ENCODE peak calls at places on chromosome 15, in five cellular contexts. P is HTR-8/SVneo; U is left ventricle myocardium superior; O is stimulated activated CD4-positive, alpha-beta T cell treated with anti-CD3 and anti-CD28 coated beads, TNF-alpha, amount 100 ng/mL, for 1 hour; T is fibroblast of villous mesenchyme. A is an unnamed sample.
A peak's percentile ranks its signal among the peaks of the same experiment; 100 is the strongest.

GRCh38 chr15:88759872-88760271 is 43.4 kb upstream of the ACAN start:
- DNase-seq in U (no peak), T (no peak), P (no peak), O (no peak), A (no peak)

GRCh38 chr15:62779041-62779810 is 263.3 kb upstream of the TPM1 start:
- DNase-seq in O (no peak), P (no peak), T (peak; percentile 82), U (peak; percentile 56), A (no peak)

GRCh38 chr15:31377030-31377429 is 50.4 kb downstream of the KLF13 start:
- DNase-seq in P (no peak), T (no peak), O (no peak), U (no peak), A (no peak)

GRCh38 chr15:78051622-78052405 is 25.7 kb downstream of the TBC1D2B start:
- DNase-seq in U (peak; percentile 58), O (no peak), P (no peak), T (peak; percentile 47), A (no peak)

GRCh38 chr15:64334530-64334929 is 21.4 kb downstream of the CSNK1G1 start:
- DNase-seq in O (peak; percentile 3), U (no peak), T (no peak), P (no peak), A (no peak)

GRCh38 chr15:31102374-31103342 is 1.1 kb upstream of the TRPM1 start:
- DNase-seq in O (no peak), U (no peak), P (no peak), T (no peak), A (no peak)

GRCh38 chr15:29920515-29920914 is 98.2 kb upstream of the TJP1 start:
- DNase-seq in U (no peak), T (no peak), P (no peak), O (no peak), A (no peak)

GRCh38 chr15:43939070-43939469 is 112.3 kb downstream of the WDR76 start:
- DNase-seq in P (peak; percentile 33), O (no peak), T (no peak), U (no peak), A (no peak)

GRCh38 chr15:42494998-42495360 is 455 bp upstream of the SNAP23 start:
- DNase-seq in O (no peak), P (peak; percentile 10), T (peak; percentile 84), U (no peak), A (no peak)

GRCh38 chr15:79736435-79737000 is 160.3 kb downstream of the MTHFS start:
- DNase-seq in U (no peak), P (no peak), T (no peak), O (no peak), A (no peak)

GRCh38 chr15:92924216-92924615 is 24.1 kb downstream of the CHD2 start:
- DNase-seq in U (no peak), T (no peak), P (no peak), O (no peak), A (no peak)

GRCh38 chr15:72319985-72320671 is at the start of gene CELF6:
- DNase-seq in P (peak; percentile 90), O (peak; percentile 43), T (peak; percentile 90), U (peak; percentile 80), A (peak; percentile 69)

GRCh38 chr15:49649987-49650386 is 29.1 kb downstream of the DTWD1 start:
- DNase-seq in P (no peak), T (no peak), U (no peak), O (no peak), A (no peak)

GRCh38 chr15:65289261-65289854 is 2.7 kb upstream of the PARP16 start:
- DNase-seq in U (no peak), O (no peak), T (no peak), P (no peak), A (no peak)

GRCh38 chr15:71167445-71168162 is 52.3 kb downstream of the THSD4 start:
- DNase-seq in O (no peak), U (no peak), T (no peak), P (no peak), A (no peak)

GRCh38 chr15:49831206-49831965 is 210.5 kb downstream of the DTWD1 start:
- DNase-seq in O (no peak), P (peak; percentile 29), T (peak; percentile 92), U (peak; percentile 56), A (no peak)

GRCh38 chr15:79923068-79923514 is 26.3 kb upstream of the MTHFS start:
- DNase-seq in U (peak; percentile 78), P (peak; percentile 45), T (peak; percentile 60), O (peak; percentile 49), A (no peak)

GRCh38 chr15:82878325-82878724 is 68.9 kb downstream of the WHAMM start:
- DNase-seq in U (no peak), O (no peak), T (no peak), P (no peak), A (no peak)

GRCh38 chr15:60043744-60044435 is 39.8 kb downstream of the FOXB1 start:
- DNase-seq in T (no peak), O (no peak), P (no peak), U (no peak), A (no peak)

GRCh38 chr15:47614341-47614740 is 103.0 kb upstream of the SEMA6D start:
- DNase-seq in P (no peak), U (no peak), T (no peak), O (no peak), A (no peak)

GRCh38 chr15:67833504-67834248 is 6.2 kb downstream of the RNU6-1 start:
- DNase-seq in P (no peak), O (no peak), T (peak; percentile 23), U (peak; percentile 50), A (no peak)

GRCh38 chr15:45522931-45523331 is 376 bp upstream of the SLC30A4 start:
- DNase-seq in P (no peak), U (no peak), O (no peak), T (peak; percentile 51), A (no peak)

GRCh38 chr15:63015618-63016017 is 26.9 kb upstream of the TPM1 start:
- DNase-seq in U (no peak), P (peak; percentile 46), T (peak; percentile 78), O (no peak), A (no peak)

GRCh38 chr15:35932541-35932940 is 386.6 kb upstream of the DPH6 start:
- DNase-seq in O (no peak), T (no peak), P (no peak), U (no peak), A (no peak)

A was measured in DMS153.